ENCODE peak calls at places on chromosomes 6 and 20, in four cellular contexts. L is SJSA1, P is IMR-90, Z is tibial artery. B is an unnamed sample. For H3K4me1 and H3K9me3, the result is how much of the 10 kb centered on the place peaks cover.

GRCh38 chr20:9059931-9060330 is 9.0 kb upstream of the PLCB4 start:
- DNase-seq in L (peak), Z (no peak), P (peak), B (no peak)

GRCh38 chr6:5111626-5112025 is 26.5 kb downstream of the PPP1R3G start:
- DNase-seq in L (no peak), P (no peak), Z (no peak), B (no peak)

GRCh38 chr6:85493389-85493788 is 43.5 kb downstream of the NT5E start:
- DNase-seq in P (no peak), Z (no peak), L (no peak), B (no peak)

GRCh38 chr20:52083627-52084232 is 107.8 kb downstream of the ZFP64 start:
- DNase-seq in Z (peak), P (peak), L (peak), B (peak)

GRCh38 chr6:44681782-44682181 is 294.3 kb downstream of the CDC5L start:
- DNase-seq in Z (no peak), P (no peak), L (no peak), B (peak)

GRCh38 chr20:5627463-5628050 is 122.6 kb upstream of the SHLD1 start:
- DNase-seq in L (no peak), Z (no peak), P (no peak), B (no peak)

GRCh38 chr6:111874030-111874425 is 776 bp upstream of the FYN start:
- DNase-seq in L (no peak), Z (peak), P (peak), B (no peak)

GRCh38 chr20:10708342-10709185 is 34.8 kb upstream of the JAG1 start:
- DNase-seq in P (peak), Z (no peak), L (peak), B (no peak)

GRCh38 chr20:41632896-41633295 is 14.7 kb upstream of the CHD6 start:
- DNase-seq in P (peak), Z (no peak), L (no peak), B (no peak)

GRCh38 chr20:40766081-40766480 is 77.0 kb upstream of the MAFB start:
- DNase-seq in Z (no peak), L (no peak), P (no peak), B (no peak)

GRCh38 chr6:56756791-56757582 is 114.3 kb upstream of the DST start:
- DNase-seq in Z (no peak), P (peak), L (peak), B (no peak)

GRCh38 chr6:111105578-111105977 is 18.3 kb downstream of the SLC16A10 start:
- DNase-seq in P (peak), L (no peak), Z (no peak), B (no peak)

GRCh38 chr20:48875914-48876240 is 45.6 kb upstream of the ARFGEF2 start:
- DNase-seq in Z (peak), P (no peak), L (no peak), B (peak)

GRCh38 chr20:23918101-23918862 is 38.7 kb upstream of the CST5 start:
- DNase-seq in L (no peak), P (no peak), Z (no peak), B (no peak)

GRCh38 chr6:55617272-55617671 is 38.3 kb upstream of the HMGCLL1 start:
- DNase-seq in Z (no peak), L (peak), P (peak), B (peak)

GRCh38 chr6:35498407-35499045 is 1.6 kb upstream of the TEAD3 start:
- DNase-seq in P (no peak), Z (no peak), L (no peak), B (no peak)
- H3K4me3 ChIP-seq in P (peak), Z (peak), L (peak), B (peak)

GRCh38 chr6:6682225-6682624 is 93.7 kb downstream of the LY86 start:
- DNase-seq in Z (no peak), L (no peak), P (no peak), B (no peak)

GRCh38 chr6:6683964-6684363 is 95.4 kb downstream of the LY86 start:
- DNase-seq in L (no peak), Z (no peak), P (no peak), B (no peak)

GRCh38 chr6:6686176-6686575 is 97.7 kb downstream of the LY86 start:
- DNase-seq in P (no peak), Z (no peak), L (no peak), B (no peak)

GRCh38 chr6:6685249-6685667 is 96.7 kb downstream of the LY86 start:
- DNase-seq in L (no peak), P (no peak), Z (no peak), B (no peak)

GRCh38 chr6:6684365-6684833 is 95.9 kb downstream of the LY86 start:
- DNase-seq in L (no peak), Z (no peak), P (no peak), B (no peak)
- H3K4me1 ChIP-seq in L (under half), Z (under half), P (under half), B (under half)

DNA sequence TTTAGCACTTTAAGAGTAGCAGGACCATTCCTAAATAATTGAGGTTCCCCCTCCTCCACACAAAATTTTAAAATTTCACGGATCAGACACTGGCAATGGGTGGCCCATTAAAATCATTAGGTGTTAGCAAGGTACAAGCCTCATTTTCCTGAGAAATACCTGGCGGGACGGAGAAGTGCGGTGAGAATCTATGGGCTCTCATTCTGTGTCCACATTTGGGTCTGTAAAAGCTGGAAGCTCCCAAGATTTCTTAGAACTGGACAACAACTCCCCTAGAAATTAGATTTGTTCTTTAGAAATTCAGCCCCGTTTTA is 5.9 kb downstream of the SIM1 start:
- DNase-seq in P (no peak), L (no peak), Z (no peak), B (no peak)
- H3K9me3 ChIP-seq in P (under half), L (under half), Z (under half), B (under half)

GRCh38 chr6:31927242-31927867 is at the start of gene C2:
- DNase-seq in Z (no peak), P (no peak), L (no peak), B (peak)
- H3K4me3 ChIP-seq in Z (peak), P (no peak), L (no peak), B (peak)

DNA sequence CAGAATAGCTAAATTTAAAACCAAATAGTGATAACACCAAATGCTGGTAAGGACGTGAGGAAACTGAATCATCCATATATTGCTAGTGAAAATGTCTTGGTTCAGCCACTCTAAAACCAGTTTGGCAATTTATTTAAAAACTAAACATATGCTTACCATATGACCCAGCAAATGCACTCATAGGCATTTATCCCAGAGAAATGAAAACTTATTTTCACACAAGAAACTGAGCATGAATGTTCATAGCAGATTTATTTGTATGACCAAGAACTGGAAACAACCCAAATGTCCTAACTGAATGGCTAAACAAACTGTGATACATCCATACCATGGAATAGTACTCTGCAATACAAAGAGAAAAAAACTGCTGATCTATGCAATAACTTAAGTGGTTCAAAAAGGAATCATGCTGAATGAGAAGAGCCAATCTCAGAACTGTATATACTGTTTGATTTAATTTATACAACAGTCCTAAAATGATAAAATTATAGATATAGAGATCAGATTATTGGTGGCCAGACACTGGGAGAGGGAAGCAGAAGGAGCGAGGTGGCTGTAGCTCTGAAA is 115.6 kb upstream of the ADGRF1 start:
- DNase-seq in L (no peak), Z (no peak), P (peak), B (no peak)
- H3K4me1 ChIP-seq in L (under half), Z (under half), P (under half), B (under half)

DNA sequence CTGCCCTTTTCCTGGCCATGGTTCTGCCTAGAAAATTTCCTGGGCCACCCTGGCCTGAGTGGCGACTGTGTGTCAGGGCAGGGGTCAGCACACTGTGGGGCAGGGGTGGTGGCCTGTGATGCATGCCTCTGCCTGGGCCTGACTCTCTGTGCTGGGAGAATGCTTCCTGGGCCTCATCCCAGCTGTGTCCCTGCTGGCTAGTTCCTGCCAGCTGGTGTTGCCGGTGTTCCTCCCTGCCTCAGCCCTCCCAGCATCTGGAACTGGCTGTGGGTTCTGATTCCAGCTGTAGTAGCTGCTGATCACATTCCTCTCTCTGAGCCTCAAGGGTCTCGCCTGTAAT is 101.6 kb downstream of the SYCP2 start:
- DNase-seq in L (no peak), Z (no peak), P (no peak), B (no peak)
- H3K9me3 ChIP-seq in L (under half), Z (under half), P (under half), B (under half)

DNA sequence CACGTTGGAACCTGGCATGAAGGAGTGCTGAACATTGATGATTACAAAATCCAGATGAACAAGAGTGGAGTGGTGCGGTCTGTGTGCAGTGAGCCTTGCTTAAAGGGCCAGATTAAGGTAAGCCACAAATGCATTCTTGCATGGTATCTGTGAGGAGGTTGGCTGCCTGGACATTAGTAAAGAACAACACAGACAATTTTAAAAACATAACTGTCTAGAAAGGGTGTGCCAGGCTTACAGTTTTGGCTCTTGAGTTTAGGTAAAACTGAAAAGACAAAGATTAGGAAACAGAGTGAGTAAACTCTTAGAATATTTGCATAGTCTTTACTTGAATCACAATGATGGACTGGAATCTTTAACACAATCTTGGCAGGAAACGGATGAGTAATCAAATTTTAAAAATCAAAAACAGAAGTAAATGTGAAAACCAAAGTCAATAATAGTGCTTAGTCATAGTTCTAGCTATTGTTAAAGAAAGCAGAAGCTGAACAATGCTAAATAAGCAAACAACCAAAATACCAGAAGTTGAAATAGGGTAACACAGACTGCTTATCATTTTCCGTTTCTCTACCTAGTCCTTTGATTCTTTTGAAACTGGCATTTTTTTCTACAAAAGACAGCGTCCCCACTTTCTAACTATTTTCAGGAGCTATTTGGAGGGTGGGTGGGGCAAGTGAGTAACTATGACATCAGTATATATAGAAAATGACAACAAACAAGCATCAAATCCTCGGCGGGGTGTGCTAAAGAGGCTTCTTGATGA is 185.9 kb upstream of the RAB32 start:
- DNase-seq in P (peak), Z (no peak), L (peak), B (no peak)
- H3K4me3 ChIP-seq in P (no peak), Z (no peak), L (peak), B (no peak)

DNA sequence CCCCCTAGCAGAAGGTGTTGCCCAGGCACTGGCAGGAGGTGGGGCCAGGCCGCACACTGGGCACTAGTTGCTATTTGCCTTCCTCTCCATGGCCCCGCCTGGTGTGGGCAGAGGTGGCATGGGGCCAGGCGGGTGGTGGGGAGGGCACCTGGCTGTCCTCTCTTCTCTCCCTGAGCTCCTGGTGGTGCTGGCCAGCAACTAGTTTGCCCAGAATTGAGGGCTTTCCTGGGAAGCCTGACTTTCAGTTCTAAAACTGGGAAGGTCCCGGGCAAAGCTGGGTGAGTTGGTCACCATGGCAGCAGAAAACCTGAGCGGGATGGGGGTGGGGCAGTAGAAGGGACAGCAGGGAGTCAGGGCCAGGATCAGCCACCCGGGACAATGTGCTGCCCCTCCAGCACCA is 48.2 kb downstream of the RBM38 start:
- DNase-seq in L (no peak), Z (peak), P (no peak), B (no peak)
- H3K4me1 ChIP-seq in L (under half), Z (half or more), P (under half), B (half or more)

DNA sequence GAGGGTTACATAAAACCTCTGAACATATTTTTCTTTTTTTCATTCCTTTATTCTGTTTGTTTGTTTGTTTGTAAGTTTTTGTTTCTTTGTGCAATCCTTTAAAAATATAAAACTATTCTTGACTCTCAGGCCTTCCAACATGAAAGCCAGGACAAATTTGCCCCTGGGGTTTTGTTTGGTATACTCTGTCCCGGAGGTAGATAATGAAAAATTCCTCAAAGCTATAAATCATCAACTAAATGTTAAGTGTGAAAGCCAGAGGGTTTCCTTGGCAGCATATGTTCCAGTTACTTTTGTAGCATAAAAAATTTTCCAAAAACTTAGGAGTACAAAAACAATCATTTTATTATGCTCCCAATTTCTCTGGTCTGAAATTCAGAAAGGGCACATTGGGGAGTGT is 1084.3 kb upstream of the GJE1 start:
- DNase-seq in Z (no peak), L (no peak), P (no peak), B (no peak)
- H3K9me3 ChIP-seq in Z (under half), L (under half), P (under half), B (under half)

B was measured in SJCRH30.